ENCODE peak calls at places on chromosome 4, in six cellular contexts. Z is GM10248; E is WTC11; N is iris pigment epithelial cell; P is HAP-1; W is activated CD8-positive, alpha-beta T cell treated with anti-CD3 and anti-CD28 coated beads for 36 hours. A is an unnamed sample.

GRCh38 chr4:116066711-116067245 is 953.4 kb upstream of the NDST4 start:
- DNase-seq in Z (no peak), E (peak; percentile 19), N (no peak), P (no peak), W (no peak), A (no peak)

GRCh38 chr4:15893967-15894366 is 44.6 kb downstream of the FGFBP1 start:
- DNase-seq in Z (no peak), E (no peak), N (peak; percentile 99), P (no peak), W (no peak), A (no peak)

GRCh38 chr4:113052379-113052951 is 3.0 kb downstream of the ANK2 start:
- DNase-seq in Z (peak; percentile 34), E (no peak), N (peak; percentile 52), P (no peak), W (peak; percentile 3), A (no peak)

GRCh38 chr4:139524062-139524631 is 31.9 kb downstream of the SETD7 start:
- DNase-seq in Z (no peak), E (no peak), N (no peak), P (no peak), W (no peak), A (no peak)

GRCh38 chr4:7928711-7929505 is 10.8 kb downstream of the AFAP1 start:
- DNase-seq in Z (no peak), E (no peak), N (no peak), P (no peak), W (no peak), A (no peak)

GRCh38 chr4:4296283-4296846 is 6.3 kb downstream of the ZBTB49 start:
- DNase-seq in Z (no peak), E (no peak), N (no peak), P (no peak), W (no peak), A (no peak)

GRCh38 chr4:92241094-92241493 is 62.7 kb upstream of the GRID2 start:
- DNase-seq in Z (no peak), E (no peak), N (no peak), P (no peak), W (no peak), A (no peak)

GRCh38 chr4:99395595-99396364 is 39.4 kb downstream of the ADH7 start:
- DNase-seq in Z (no peak), E (no peak), N (peak; percentile 54), P (no peak), W (no peak), A (no peak)

GRCh38 chr4:174648859-174649258 is 126.6 kb upstream of the HPGD start:
- DNase-seq in Z (no peak), E (no peak), N (no peak), P (no peak), W (no peak), A (no peak)

A was measured in T follicular helper cell.